ENCODE peak calls at places on chromosomes 12 and 14, in ten cellular contexts. K is NCI-H1417, T is Caco-2, E is EL, R is amygdala, P is adipocyte, D is A549, O is NCI-H2081, N is hypothalamus, H is glutamatergic neuron. Y is an unnamed sample.

GRCh38 chr12:116015525-116015924 is 262.0 kb downstream of the MED13L start:
- DNase-seq in K (peak), T (no peak), E (peak), R (no peak), P (peak), D (peak), O (peak), N (no peak), H (no peak), Y (no peak)

GRCh38 chr12:114123108-114123507 is 157.0 kb upstream of the RBM19 start:
- DNase-seq in K (no peak), T (no peak), E (no peak), R (no peak), P (no peak), D (no peak), O (no peak), N (no peak), H (no peak), Y (no peak)

GRCh38 chr14:68397827-68398226 is 395.0 kb downstream of the ZFP36L1 start:
- DNase-seq in K (no peak), T (peak), E (peak), R (no peak), P (peak), D (no peak), O (no peak), N (no peak), H (no peak), Y (no peak)

GRCh38 chr12:57146925-57147640 is at the start of gene LRP1-AS:
- DNase-seq in K (peak), T (peak), E (no peak), R (no peak), P (no peak), D (no peak), O (no peak), N (no peak), H (no peak), Y (no peak)

GRCh38 chr14:61456720-61457119 is 135.3 kb downstream of the PRKCH start:
- DNase-seq in K (peak), T (peak), E (peak), R (peak), P (peak), D (peak), O (peak), N (peak), H (peak), Y (peak)

GRCh38 chr14:63203618-63204406 is 431 bp upstream of the RHOJ start:
- DNase-seq in K (peak), T (peak), E (peak), R (peak), P (peak), D (peak), O (peak), N (peak), H (peak), Y (peak)

GRCh38 chr12:104605685-104606084 is 148.9 kb downstream of the CHST11 start:
- DNase-seq in K (no peak), T (no peak), E (peak), R (peak), P (peak), D (peak), O (no peak), N (peak), H (no peak), Y (no peak)

GRCh38 chr12:49358548-49359141 is 8.6 kb upstream of the SPATS2 start:
- DNase-seq in K (peak), T (peak), E (peak), R (peak), P (peak), D (peak), O (peak), N (peak), H (peak), Y (peak)

GRCh38 chr14:52951730-52952481 is 1.1 kb upstream of the FERMT2 start:
- DNase-seq in K (peak), T (peak), E (peak), R (peak), P (peak), D (peak), O (peak), N (peak), H (peak), Y (peak)

GRCh38 chr12:117447665-117448366 is 86.4 kb upstream of the NOS1 start:
- DNase-seq in K (peak), T (no peak), E (no peak), R (no peak), P (no peak), D (no peak), O (no peak), N (no peak), H (no peak), Y (peak)

GRCh38 chr14:91387996-91388395 is 29.6 kb downstream of the CCDC88C start:
- DNase-seq in K (peak), T (no peak), E (no peak), R (no peak), P (no peak), D (no peak), O (no peak), N (no peak), H (no peak), Y (no peak)

GRCh38 chr14:75476274-75476995 is 45.8 kb upstream of the BATF start:
- DNase-seq in K (peak), T (peak), E (no peak), R (peak), P (no peak), D (no peak), O (peak), N (peak), H (no peak), Y (no peak)

GRCh38 chr12:3252416-3252815 is 175.2 kb downstream of the TSPAN9 start:
- DNase-seq in K (no peak), T (no peak), E (no peak), R (peak), P (no peak), D (no peak), O (no peak), N (peak), H (no peak), Y (no peak)

GRCh38 chr14:49975286-49975685 is 82.4 kb downstream of the ARF6 start:
- DNase-seq in K (no peak), T (no peak), E (peak), R (no peak), P (peak), D (peak), O (no peak), N (no peak), H (no peak), Y (no peak)

GRCh38 chr14:24630872-24631477 is 3.0 kb downstream of the GZMB start:
- DNase-seq in K (peak), T (no peak), E (peak), R (no peak), P (peak), D (no peak), O (peak), N (no peak), H (no peak), Y (peak)

GRCh38 chr14:58873228-58873953 is 235.6 kb downstream of the DACT1 start:
- DNase-seq in K (peak), T (no peak), E (no peak), R (no peak), P (no peak), D (no peak), O (peak), N (no peak), H (no peak), Y (no peak)

GRCh38 chr12:67747869-67748760 is 99.6 kb downstream of the DYRK2 start:
- DNase-seq in K (no peak), T (peak), E (peak), R (no peak), P (peak), D (peak), O (no peak), N (no peak), H (no peak), Y (peak)

GRCh38 chr12:28107679-28108078 is 82.6 kb upstream of the CCDC91 start:
- DNase-seq in K (no peak), T (no peak), E (no peak), R (no peak), P (no peak), D (no peak), O (no peak), N (no peak), H (no peak), Y (no peak)

GRCh38 chr12:62249419-62249818 is 10.8 kb upstream of the USP15 start:
- DNase-seq in K (no peak), T (no peak), E (no peak), R (no peak), P (no peak), D (no peak), O (no peak), N (no peak), H (no peak), Y (no peak)

GRCh38 chr14:76761198-76761848 is at the start of gene VASH1:
- DNase-seq in K (peak), T (no peak), E (peak), R (peak), P (peak), D (peak), O (peak), N (peak), H (peak), Y (peak)

GRCh38 chr14:23086565-23086964 is 8.4 kb downstream of the ACIN1 start:
- DNase-seq in K (no peak), T (no peak), E (no peak), R (no peak), P (no peak), D (no peak), O (no peak), N (no peak), H (no peak), Y (no peak)

GRCh38 chr14:24063263-24063836 is 8.0 kb upstream of the CPNE6 start:
- DNase-seq in K (no peak), T (no peak), E (no peak), R (no peak), P (no peak), D (no peak), O (no peak), N (no peak), H (no peak), Y (no peak)

GRCh38 chr14:61533513-61534255 is 161.6 kb upstream of the HIF1A start:
- DNase-seq in K (no peak), T (no peak), E (peak), R (no peak), P (no peak), D (no peak), O (no peak), N (no peak), H (no peak), Y (no peak)

GRCh38 chr14:55386037-55386798 is 25.4 kb downstream of the ATG14 start:
- DNase-seq in K (peak), T (no peak), E (no peak), R (no peak), P (no peak), D (no peak), O (peak), N (no peak), H (no peak), Y (no peak)

GRCh38 chr12:22255097-22255496 is 79.4 kb downstream of the ST8SIA1 start:
- DNase-seq in K (peak), T (no peak), E (peak), R (no peak), P (peak), D (no peak), O (no peak), N (no peak), H (no peak), Y (no peak)

GRCh38 chr14:104897286-104898194 is 27.1 kb upstream of the PLD4 start:
- DNase-seq in K (no peak), T (no peak), E (no peak), R (no peak), P (no peak), D (no peak), O (no peak), N (no peak), H (no peak), Y (peak)

GRCh38 chr12:49377386-49377785 is 10.1 kb downstream of the SPATS2 start:
- DNase-seq in K (no peak), T (no peak), E (no peak), R (no peak), P (no peak), D (no peak), O (no peak), N (no peak), H (no peak), Y (no peak)

GRCh38 chr14:61662437-61663311 is 32.6 kb upstream of the HIF1A start:
- DNase-seq in K (peak), T (no peak), E (peak), R (no peak), P (peak), D (peak), O (no peak), N (no peak), H (no peak), Y (peak)

GRCh38 chr14:54040851-54041250 is 84.2 kb upstream of the BMP4 start:
- DNase-seq in K (no peak), T (no peak), E (peak), R (no peak), P (peak), D (no peak), O (no peak), N (no peak), H (no peak), Y (no peak)

GRCh38 chr14:104820669-104821228 is 19.8 kb downstream of the ZBTB42 start:
- DNase-seq in K (peak), T (no peak), E (no peak), R (peak), P (peak), D (peak), O (peak), N (peak), H (peak), Y (peak)

GRCh38 chr14:68376067-68376810 is 416.6 kb downstream of the ZFP36L1 start:
- DNase-seq in K (no peak), T (no peak), E (peak), R (no peak), P (no peak), D (no peak), O (no peak), N (no peak), H (no peak), Y (no peak)

GRCh38 chr12:51951843-51952722 is 584 bp downstream of the ACVR1B start:
- DNase-seq in K (peak), T (no peak), E (peak), R (no peak), P (peak), D (no peak), O (peak), N (peak), H (peak), Y (no peak)

GRCh38 chr14:105473677-105474477 is 744 bp upstream of the CRIP2 start:
- DNase-seq in K (peak), T (peak), E (peak), R (no peak), P (peak), D (peak), O (peak), N (peak), H (peak), Y (peak)

GRCh38 chr12:95996034-95996658 is at the start of gene HAL:
- DNase-seq in K (no peak), T (peak), E (no peak), R (no peak), P (no peak), D (peak), O (no peak), N (no peak), H (no peak), Y (no peak)

GRCh38 chr12:129827985-129828384 is 75.8 kb downstream of the TMEM132D start:
- DNase-seq in K (no peak), T (no peak), E (no peak), R (no peak), P (peak), D (no peak), O (no peak), N (no peak), H (no peak), Y (no peak)

GRCh38 chr12:60832300-60832699 is 1236.5 kb downstream of the SLC16A7 start:
- DNase-seq in K (no peak), T (no peak), E (peak), R (no peak), P (no peak), D (no peak), O (no peak), N (no peak), H (no peak), Y (no peak)

GRCh38 chr12:114903394-114903748 is 219.4 kb upstream of the TBX3 start:
- DNase-seq in K (no peak), T (no peak), E (peak), R (no peak), P (no peak), D (no peak), O (no peak), N (no peak), H (no peak), Y (no peak)

GRCh38 chr14:87522575-87522974 is 470.4 kb downstream of the GALC start:
- DNase-seq in K (peak), T (peak), E (no peak), R (no peak), P (no peak), D (no peak), O (no peak), N (no peak), H (peak), Y (no peak)

GRCh38 chr14:105090493-105091334 is 25.5 kb upstream of the GPR132 start:
- DNase-seq in K (peak), T (peak), E (peak), R (peak), P (peak), D (peak), O (peak), N (peak), H (peak), Y (peak)

GRCh38 chr14:22535126-22535525 is 53.9 kb downstream of the DAD1 start:
- DNase-seq in K (no peak), T (no peak), E (no peak), R (no peak), P (no peak), D (no peak), O (no peak), N (no peak), H (no peak), Y (no peak)